ENCODE peak calls at places on chromosomes 16 and 17, in five cellular contexts. R is sigmoid colon, S is tibial artery, U is cardiac muscle cell, N is heart left ventricle. H is an unnamed sample.

GRCh38 chr17:21213491-21214014 is 408 bp downstream of the TMEM11 start:
- DNase-seq in S (peak; percentile 30), R (peak; percentile 71), U (peak; percentile 39), N (no peak), H (peak; percentile 73)

GRCh38 chr16:83200005-83200779 is 573.4 kb downstream of the CDH13 start:
- DNase-seq in U (peak; percentile 8), N (no peak), S (no peak), R (no peak), H (no peak)

GRCh38 chr17:64200080-64201042 is 62.7 kb downstream of the TEX2 start:
- DNase-seq in U (peak; percentile 74), S (no peak), R (no peak), N (no peak), H (no peak)

GRCh38 chr17:13626703-13627102 is 25.0 kb upstream of the HS3ST3A1 start:
- DNase-seq in U (peak; percentile 36), R (no peak), N (no peak), S (no peak), H (no peak)

GRCh38 chr17:61275395-61275794 is 124.2 kb upstream of the TBX2 start:
- DNase-seq in R (no peak), N (no peak), U (no peak), S (no peak), H (no peak)

GRCh38 chr17:75551276-75551675 is 25.8 kb downstream of the LLGL2 start:
- DNase-seq in R (no peak), S (no peak), N (no peak), U (no peak), H (no peak)

GRCh38 chr17:60640503-60640902 is 37.1 kb upstream of the BCAS3 start:
- DNase-seq in U (peak; percentile 24), S (no peak), R (no peak), N (no peak), H (no peak)

GRCh38 chr16:19006446-19007315 is 22.9 kb downstream of the TMC7 start:
- DNase-seq in S (no peak), U (no peak), N (no peak), R (no peak), H (no peak)

GRCh38 chr17:40104570-40105471 is 4.4 kb upstream of the NR1D1 start:
- DNase-seq in N (no peak), U (no peak), S (no peak), R (no peak), H (no peak)

GRCh38 chr17:57442401-57442823 is 186.1 kb downstream of the MSI2 start:
- DNase-seq in S (no peak), U (peak; percentile 61), N (no peak), R (no peak), H (no peak)

GRCh38 chr16:83481589-83481988 is 326.2 kb upstream of the HSBP1 start:
- DNase-seq in N (no peak), R (no peak), U (no peak), S (no peak), H (no peak)

GRCh38 chr17:82007495-82008257 is 15.0 kb downstream of the CENPX start:
- DNase-seq in N (no peak), U (no peak), R (no peak), S (no peak), H (no peak)

GRCh38 chr17:40369923-40370322 is 5.4 kb upstream of the GJD3 start:
- DNase-seq in N (no peak), S (no peak), U (no peak), R (peak; percentile 46), H (no peak)

GRCh38 chr17:49862781-49863331 is 15.0 kb upstream of the TAC4 start:
- DNase-seq in N (no peak), S (no peak), U (peak; percentile 22), R (no peak), H (no peak)

GRCh38 chr16:10984509-10984908 is 40.1 kb downstream of the CLEC16A start:
- DNase-seq in S (no peak), U (peak; percentile 59), N (no peak), R (no peak), H (no peak)

GRCh38 chr16:50279142-50279865 is 13.0 kb downstream of the ADCY7 start:
- DNase-seq in S (peak; percentile 80), U (peak; percentile 18), R (peak; percentile 83), N (peak; percentile 71), H (no peak)

GRCh38 chr17:36594626-36595401 is 3.1 kb downstream of the DHRS11 start:
- DNase-seq in S (no peak), U (no peak), N (no peak), R (no peak), H (no peak)

GRCh38 chr17:77888242-77889134 is 70.0 kb upstream of the TNRC6C start:
- DNase-seq in U (no peak), S (no peak), R (peak; percentile 61), N (no peak), H (no peak)

GRCh38 chr16:64343061-64343819 is 778.6 kb downstream of the CDH11 start:
- DNase-seq in N (no peak), S (no peak), U (no peak), R (no peak), H (no peak)

GRCh38 chr17:64491034-64491860 is 5.6 kb downstream of the POLG2 start:
- DNase-seq in R (no peak), U (peak; percentile 67), N (peak; percentile 29), S (no peak), H (no peak)

GRCh38 chr17:351436-351713 is 1.2 kb downstream of the RPH3AL start:
- DNase-seq in R (no peak), S (no peak), N (no peak), U (no peak), H (no peak)

GRCh38 chr17:40097931-40098845 is 2.2 kb downstream of the NR1D1 start:
- DNase-seq in N (peak; percentile 70), U (peak; percentile 67), R (peak; percentile 91), S (peak; percentile 94), H (peak; percentile 90)

GRCh38 chr17:52064791-52065211 is 93.7 kb downstream of the CA10 start:
- DNase-seq in N (no peak), U (no peak), S (no peak), R (no peak), H (no peak)

GRCh38 chr16:1772362-1772907 is at the start of gene EME2:
- DNase-seq in U (no peak), S (no peak), R (no peak), N (no peak), H (no peak)

GRCh38 chr17:5883775-5884665 is 186.2 kb upstream of the WSCD1 start:
- DNase-seq in R (no peak), U (no peak), S (no peak), N (no peak), H (no peak)

DNA sequence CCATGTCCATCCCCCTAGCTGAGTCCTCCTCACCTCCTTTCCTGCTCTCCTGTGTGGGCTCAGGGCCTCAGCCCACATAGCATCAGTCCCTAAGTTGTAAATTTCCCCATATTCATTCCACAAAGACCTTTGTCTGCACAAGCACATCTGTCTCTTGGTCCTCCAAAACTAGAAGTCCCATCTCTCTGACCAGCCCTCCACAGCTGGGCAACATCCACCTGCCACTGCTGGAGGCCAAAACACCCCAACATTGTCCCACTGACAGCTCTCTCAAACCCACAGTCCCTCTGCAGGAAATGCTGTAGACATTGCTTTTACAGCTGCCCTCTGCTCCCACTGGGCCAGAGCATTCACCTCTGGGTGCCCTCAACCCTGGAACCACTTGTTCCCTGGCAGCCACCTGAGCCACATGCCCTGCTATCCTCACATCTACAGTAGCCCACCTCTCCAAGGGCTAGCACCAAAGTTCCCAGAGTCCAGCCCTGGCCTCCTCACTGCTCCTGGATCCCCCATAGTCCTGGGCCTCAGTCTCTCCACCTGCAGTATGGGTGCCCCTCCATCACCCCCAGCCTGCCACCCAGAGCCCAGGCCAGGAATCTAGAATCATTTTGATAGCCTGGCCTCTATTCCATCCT is 1722.7 kb downstream of the TP53TG3F start:
- DNase-seq in R (no peak), N (no peak), S (no peak), U (no peak), H (no peak)
- H3K9me3 ChIP-seq in R (peaks cover 4% of the 10 kb centered on the region), N (no peaks in the 10 kb centered on the region), S (no peaks in the 10 kb centered on the region), U (no peaks in the 10 kb centered on the region), H (no peaks in the 10 kb centered on the region)

DNA sequence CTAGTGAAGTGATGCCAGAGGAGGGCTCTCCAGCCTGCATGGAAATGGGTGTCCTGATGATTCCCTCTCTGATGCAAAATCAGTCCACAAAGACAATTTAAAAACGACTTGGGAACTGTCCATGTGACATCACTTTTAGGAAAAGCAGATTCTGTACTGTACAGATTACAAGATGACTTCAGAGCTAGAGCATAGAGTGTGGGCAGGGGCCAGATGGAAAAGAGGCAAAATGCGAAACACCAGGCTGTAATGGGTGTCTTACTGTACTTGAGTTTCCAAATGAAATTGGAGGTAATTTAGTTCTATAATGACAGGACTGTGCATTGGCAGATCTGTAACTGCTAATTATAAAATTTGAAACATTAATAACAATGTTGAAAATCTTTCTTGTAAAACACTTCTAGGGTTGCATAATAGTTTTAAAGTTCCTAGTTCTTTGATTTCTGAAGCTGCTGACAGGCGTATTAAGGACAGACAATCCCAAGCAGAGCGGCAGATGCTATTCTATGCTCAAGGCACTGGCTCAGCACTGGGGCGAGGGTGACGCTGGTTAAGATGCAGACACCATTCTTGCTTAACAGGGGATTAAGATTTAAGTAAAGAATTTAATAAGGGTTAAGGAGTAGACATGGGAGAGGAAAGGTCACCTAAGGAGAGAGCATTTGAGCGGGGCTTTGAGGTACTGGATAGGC is 29.6 kb downstream of the OGFOD1 start:
- DNase-seq in N (no peak), S (no peak), U (no peak), R (no peak), H (no peak)
- TF ChIP-seq CTCF in N (no peak), S (no peak), U (no peak), R (no peak), H (no peak)

GRCh38 chr17:28071179-28071578 is 28.7 kb downstream of the NLK start:
- DNase-seq in R (no peak), U (no peak), S (no peak), N (no peak), H (no peak)

GRCh38 chr17:28076138-28076537 is 33.7 kb downstream of the NLK start:
- DNase-seq in S (no peak), R (no peak), U (no peak), N (no peak), H (no peak)

GRCh38 chr17:28072935-28073533 is 30.6 kb downstream of the NLK start:
- DNase-seq in N (no peak), R (no peak), S (no peak), U (no peak), H (no peak)

GRCh38 chr17:28071891-28072606 is 29.6 kb downstream of the NLK start:
- DNase-seq in S (no peak), N (no peak), U (no peak), R (no peak), H (no peak)

GRCh38 chr17:28074010-28074409 is 31.5 kb downstream of the NLK start:
- DNase-seq in S (no peak), U (no peak), R (no peak), N (no peak), H (no peak)
- H3K27ac ChIP-seq in S (no peak overlapping the region), U (no peak overlapping the region), R (no peak overlapping the region), N (no peak overlapping the region), H (no peak overlapping the region)

DNA sequence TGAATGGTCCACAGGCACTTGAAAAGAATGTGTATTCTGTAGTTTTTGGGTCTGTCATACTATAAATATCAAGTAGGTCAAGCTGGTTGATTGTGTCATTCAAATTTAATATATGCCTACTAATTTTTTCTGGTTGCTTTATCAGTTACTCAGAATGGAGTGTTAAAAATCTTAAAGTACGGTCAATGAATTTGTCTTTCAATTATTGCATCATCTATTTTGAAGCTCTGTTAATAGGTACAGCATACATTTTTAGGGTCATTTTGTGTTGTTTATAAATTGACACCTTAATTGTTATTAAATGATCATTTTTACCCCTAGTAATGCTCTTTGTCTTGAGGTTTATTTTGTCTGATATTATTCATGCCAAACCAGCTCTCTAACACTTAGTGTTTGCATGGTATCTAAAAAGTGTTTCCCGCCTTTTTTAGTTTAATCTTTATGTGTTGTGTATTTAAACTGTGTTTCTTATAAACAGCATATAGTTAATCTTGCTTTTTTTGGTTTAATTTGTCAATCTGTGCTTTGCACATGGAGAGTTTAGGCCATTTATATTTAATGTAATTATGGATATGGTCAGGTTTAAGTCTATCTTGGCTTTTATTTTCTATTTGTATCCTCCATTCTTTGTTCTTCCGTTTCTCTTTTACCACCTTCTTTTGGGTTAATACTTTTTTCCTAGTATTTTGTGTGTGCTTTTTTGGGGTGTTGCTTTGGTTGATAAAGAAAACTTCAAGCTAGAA is 204.9 kb upstream of the EEF2KMT start:
- DNase-seq in S (no peak), R (no peak), N (no peak), U (no peak), H (no peak)
- H3K9me3 ChIP-seq in S (no peaks in the 10 kb centered on the region), R (no peaks in the 10 kb centered on the region), N (peaks cover 5% of the 10 kb centered on the region), U (no peaks in the 10 kb centered on the region), H (no peaks in the 10 kb centered on the region)

H was measured in pancreas.